ENCODE peak calls at places on chromosomes 7 and 10, in six cellular contexts. H, K, Y, S, B and I are unnamed samples.
A peak's percentile ranks its signal among the peaks of the same experiment; 100 is the strongest.

GRCh38 chr7:151381333-151382078 is 28.3 kb downstream of the WDR86 start:
- DNase-seq in H (no peak), S (no peak), B (no peak), Y (peak; percentile 82), K (no peak), I (no peak)

GRCh38 chr10:43931308-43931930 is 282.7 kb upstream of the ZNF32 start:
- DNase-seq in H (no peak), S (peak; percentile 59), Y (peak; percentile 5), B (no peak), K (no peak), I (peak; percentile 87)

GRCh38 chr10:70145166-70145665 is 1.3 kb downstream of the TYSND1 start:
- DNase-seq in K (no peak), S (peak; percentile 13), Y (no peak), H (no peak), B (no peak), I (no peak)

GRCh38 chr10:80260295-80261243 is 28.9 kb downstream of the MAT1A start:
- DNase-seq in K (peak; percentile 50), B (no peak), S (peak; percentile 30), Y (peak; percentile 64), H (no peak), I (no peak)

GRCh38 chr10:44883581-44884331 is 27.4 kb upstream of the TMEM72 start:
- DNase-seq in K (no peak), S (no peak), H (no peak), Y (no peak), B (no peak), I (no peak)

GRCh38 chr10:65793738-65794425 is 1132.0 kb upstream of the LRRTM3 start:
- DNase-seq in S (no peak), H (no peak), Y (no peak), B (no peak), K (no peak), I (no peak)

GRCh38 chr7:73822319-73823173 is 8.2 kb upstream of the CLDN4 start:
- DNase-seq in B (peak; percentile 99), Y (no peak), S (peak; percentile 98), H (no peak), K (no peak), I (peak; percentile 97)

GRCh38 chr7:155918720-155919399 is 106.6 kb upstream of the SHH start:
- DNase-seq in S (peak; percentile 73), B (peak; percentile 89), K (no peak), Y (no peak), H (no peak), I (peak; percentile 95)

GRCh38 chr10:63375859-63376258 is 89.9 kb downstream of the JMJD1C start:
- DNase-seq in Y (no peak), B (no peak), S (peak; percentile 68), K (no peak), H (no peak), I (peak; percentile 43)

GRCh38 chr7:84228526-84228925 is 33.9 kb upstream of the SEMA3A start:
- DNase-seq in S (no peak), H (peak; percentile 63), B (no peak), Y (peak; percentile 54), K (peak; percentile 43), I (no peak)

GRCh38 chr7:135980665-135981180 is 3.6 kb upstream of the MTPN start:
- DNase-seq in S (peak; percentile 75), H (no peak), B (no peak), K (no peak), Y (no peak), I (peak; percentile 39)

GRCh38 chr7:64183126-64183742 is 23.8 kb upstream of the ZNF735 start:
- DNase-seq in H (no peak), B (no peak), Y (no peak), S (no peak), K (no peak), I (no peak)

GRCh38 chr10:27104919-27105318 is 4.6 kb upstream of the ANKRD26 start:
- DNase-seq in S (no peak), H (no peak), K (no peak), Y (no peak), B (no peak), I (no peak)

GRCh38 chr7:40324889-40325288 is 190.1 kb downstream of the SUGCT start:
- DNase-seq in H (no peak), K (no peak), B (no peak), Y (no peak), S (no peak), I (peak; percentile 37)

GRCh38 chr10:69669408-69669807 is 39.4 kb downstream of the FAM241B start:
- DNase-seq in S (no peak), K (no peak), H (no peak), B (no peak), Y (no peak), I (no peak)

GRCh38 chr10:58859541-58859940 is 316.9 kb upstream of the PHYHIPL start:
- DNase-seq in H (no peak), S (no peak), K (no peak), B (no peak), Y (no peak), I (peak; percentile 16)

GRCh38 chr10:35993816-35994515 is 351.9 kb upstream of the FZD8 start:
- DNase-seq in H (no peak), S (no peak), K (no peak), Y (no peak), B (no peak), I (no peak)

GRCh38 chr10:23530079-23530478 is 91.2 kb downstream of the OTUD1 start:
- DNase-seq in H (no peak), S (no peak), B (no peak), K (no peak), Y (no peak), I (peak; percentile 31)

GRCh38 chr7:139635521-139636240 is 112.2 kb downstream of the CLEC2L start:
- DNase-seq in Y (no peak), S (no peak), H (no peak), K (peak; percentile 49), B (no peak), I (no peak)

GRCh38 chr10:126049741-126050140 is 153.4 kb downstream of the FANK1 start:
- DNase-seq in S (peak; percentile 81), K (no peak), Y (no peak), B (no peak), H (no peak), I (peak; percentile 86)

GRCh38 chr7:79051915-79052314 is 401.6 kb downstream of the MAGI2 start:
- DNase-seq in Y (no peak), K (no peak), H (no peak), B (no peak), S (peak; percentile 5), I (peak; percentile 36)

GRCh38 chr7:69598487-69599148 is 343 bp downstream of the AUTS2 start:
- DNase-seq in B (no peak), H (no peak), K (peak; percentile 49), S (no peak), Y (no peak), I (no peak)

GRCh38 chr10:62054825-62055224 is 153.3 kb downstream of the ARID5B start:
- DNase-seq in B (no peak), S (peak; percentile 53), H (no peak), Y (no peak), K (no peak), I (no peak)

GRCh38 chr10:59991117-59991516 is 84.8 kb upstream of the CCDC6 start:
- DNase-seq in K (no peak), B (no peak), S (no peak), Y (no peak), H (no peak), I (no peak)

GRCh38 chr10:75788394-75789205 is 357.2 kb downstream of the LRMDA start:
- DNase-seq in Y (no peak), K (no peak), S (peak; percentile 56), H (no peak), B (no peak), I (no peak)

GRCh38 chr7:41436139-41436538 is 266.8 kb downstream of the INHBA start:
- DNase-seq in Y (no peak), K (no peak), S (no peak), H (no peak), B (no peak), I (no peak)

GRCh38 chr10:91051834-91052233 is 130.9 kb upstream of the ANKRD1 start:
- DNase-seq in H (no peak), K (no peak), Y (no peak), B (no peak), S (no peak), I (no peak)

GRCh38 chr7:121853307-121853706 is 19.7 kb upstream of the PTPRZ1 start:
- DNase-seq in H (no peak), Y (no peak), K (no peak), S (no peak), B (peak; percentile 1), I (no peak)

GRCh38 chr7:30654296-30655090 is 27.8 kb downstream of the CRHR2 start:
- DNase-seq in S (no peak), K (no peak), H (no peak), Y (no peak), B (no peak), I (no peak)

GRCh38 chr7:55299273-55299967 is 65.7 kb upstream of the LANCL2 start:
- DNase-seq in K (no peak), H (peak; percentile 19), S (no peak), Y (no peak), B (no peak), I (no peak)
- H4K91ac ChIP-seq in K (no peak overlapping the region), H (no peak overlapping the region), S (no peak overlapping the region), Y (no peak overlapping the region), B (no peak overlapping the region), I (no peak overlapping the region)

DNA sequence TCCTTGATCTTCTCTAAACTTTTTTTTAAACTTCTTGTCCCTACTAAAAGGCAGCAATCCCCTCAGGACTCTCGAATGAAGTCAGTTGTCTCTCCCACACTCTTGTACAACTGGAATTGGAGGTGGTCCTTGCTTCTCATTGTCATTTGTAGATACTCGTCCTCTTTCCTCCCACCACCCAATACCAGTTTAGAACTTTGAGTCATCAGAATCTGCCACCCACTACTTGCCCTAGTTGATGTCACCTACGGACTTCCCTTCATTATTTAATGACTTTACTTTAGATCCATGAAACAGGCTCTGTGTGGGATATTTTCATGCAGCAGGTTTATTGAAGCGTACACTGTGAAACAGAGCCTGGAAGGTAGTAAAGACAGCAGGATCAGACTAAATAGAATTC is 28.6 kb upstream of the LHFPL3 start:
- DNase-seq in B (no peak), H (no peak), S (no peak), Y (no peak), K (no peak), I (no peak)
- H4K91ac ChIP-seq in B (no peak overlapping the region), H (no peak overlapping the region), S (no peak overlapping the region), Y (no peak overlapping the region), K (no peak overlapping the region), I (no peak overlapping the region)

GRCh38 chr10:106410331-106410730 is 754.2 kb downstream of the SORCS1 start:
- DNase-seq in Y (no peak), B (no peak), S (no peak), K (no peak), H (no peak), I (peak; percentile 34)
- H4K91ac ChIP-seq in Y (no peak overlapping the region), B (no peak overlapping the region), S (no peak overlapping the region), K (no peak overlapping the region), H (no peak overlapping the region), I (no peak overlapping the region)

DNA sequence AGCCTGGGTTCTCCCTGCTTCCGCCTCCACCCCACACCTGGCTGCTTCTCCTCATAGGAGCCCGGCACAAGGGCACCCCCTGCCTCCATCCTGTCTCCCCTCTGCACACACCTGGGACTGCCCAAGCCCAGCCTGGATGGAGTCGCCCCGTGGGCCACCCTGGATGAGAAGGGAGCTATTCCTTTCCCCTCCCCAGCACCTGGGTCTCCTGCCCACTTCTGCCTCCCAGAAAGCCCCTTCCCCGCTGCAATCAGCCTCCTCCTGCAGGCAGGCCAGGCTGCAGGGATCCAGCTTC is 45.2 kb downstream of the ELFN1 start:
- DNase-seq in B (no peak), S (no peak), Y (no peak), K (no peak), H (no peak), I (no peak)
- H4K91ac ChIP-seq in B (no peak overlapping the region), S (no peak overlapping the region), Y (no peak overlapping the region), K (no peak overlapping the region), H (peak overlapping the region; percentile 13), I (no peak overlapping the region)